ENCODE peak calls at places on chromosomes 3 and 15, in five cellular contexts. C is CD8-positive, alpha-beta memory T cell; S is foreskin keratinocyte; Q is CD8-positive, alpha-beta T cell; A is hippocampal formation. Y is an unnamed sample.

GRCh38 chr3:177615015-177615414 is 417.7 kb upstream of the TBL1XR1 start:
- DNase-seq in C (no peak), S (peak; percentile 69), Q (no peak), A (peak; percentile 21), Y (no peak)

GRCh38 chr15:51647128-51647562 is 24.6 kb upstream of the DMXL2 start:
- DNase-seq in C (no peak), S (peak; percentile 65), Q (no peak), A (peak; percentile 39), Y (peak; percentile 98)

GRCh38 chr15:76939715-76940114 is 8.2 kb downstream of the RCN2 start:
- DNase-seq in C (no peak), S (no peak), Q (no peak), A (no peak), Y (no peak)

GRCh38 chr15:59313703-59314332 is 58.9 kb downstream of the MYO1E start:
- DNase-seq in C (no peak), S (peak; percentile 78), Q (no peak), A (no peak), Y (no peak)

GRCh38 chr3:194404365-194405140 is 5.5 kb upstream of the GP5 start:
- DNase-seq in C (peak; percentile 21), S (peak; percentile 30), Q (peak; percentile 37), A (no peak), Y (no peak)

GRCh38 chr3:49006591-49007067 is 562 bp upstream of the WDR6 start:
- DNase-seq in C (no peak), S (no peak), Q (peak; percentile 27), A (no peak), Y (no peak)

GRCh38 chr3:119352863-119353527 is 58.8 kb downstream of the ARHGAP31 start:
- DNase-seq in C (peak; percentile 23), S (peak; percentile 48), Q (no peak), A (no peak), Y (no peak)

GRCh38 chr15:72135719-72136118 is 17.5 kb downstream of the SENP8 start:
- DNase-seq in C (no peak), S (no peak), Q (no peak), A (no peak), Y (no peak)

GRCh38 chr3:124942613-124943012 is 8.1 kb upstream of the MUC13 start:
- DNase-seq in C (no peak), S (no peak), Q (no peak), A (no peak), Y (no peak)

GRCh38 chr15:52518972-52519371 is 9.7 kb downstream of the MYO5A start:
- DNase-seq in C (no peak), S (no peak), Q (no peak), A (no peak), Y (no peak)

GRCh38 chr3:41317718-41318117 is 118.4 kb downstream of the CTNNB1 start:
- DNase-seq in C (no peak), S (peak; percentile 22), Q (no peak), A (no peak), Y (no peak)

GRCh38 chr3:188881954-188882641 is 289.7 kb upstream of the TPRG1 start:
- DNase-seq in C (no peak), S (peak; percentile 82), Q (no peak), A (no peak), Y (no peak)

GRCh38 chr15:25347707-25348106 is 91.1 kb downstream of the UBE3A start:
- DNase-seq in C (no peak), S (no peak), Q (no peak), A (no peak), Y (no peak)

GRCh38 chr3:113157408-113157980 is 53.9 kb upstream of the BOC start:
- DNase-seq in C (no peak), S (no peak), Q (no peak), A (no peak), Y (no peak)

GRCh38 chr3:138417559-138417982 is 16.8 kb upstream of the ESYT3 start:
- DNase-seq in C (peak; percentile 17), S (peak; percentile 64), Q (peak; percentile 63), A (peak; percentile 62), Y (peak; percentile 64)

GRCh38 chr15:90037510-90037860 is 36.4 kb downstream of the ZNF710 start:
- DNase-seq in C (no peak), S (no peak), Q (no peak), A (no peak), Y (no peak)

GRCh38 chr3:13657660-13658435 is 108.9 kb downstream of the FBLN2 start:
- DNase-seq in C (peak; percentile 35), S (peak; percentile 29), Q (peak; percentile 68), A (peak; percentile 53), Y (no peak)

GRCh38 chr3:8972614-8973013 is 9.3 kb upstream of the RAD18 start:
- DNase-seq in C (no peak), S (peak; percentile 65), Q (no peak), A (no peak), Y (peak; percentile 64)

GRCh38 chr3:183215591-183216202 is 37.4 kb upstream of the B3GNT5 start:
- DNase-seq in C (no peak), S (no peak), Q (no peak), A (no peak), Y (no peak)

GRCh38 chr3:155428558-155428957 is 135.1 kb upstream of the STRIT1 start:
- DNase-seq in C (no peak), S (peak; percentile 67), Q (no peak), A (no peak), Y (no peak)

GRCh38 chr15:80031841-80032240 is 27.6 kb upstream of the ZFAND6 start:
- DNase-seq in C (no peak), S (peak; percentile 43), Q (no peak), A (no peak), Y (no peak)

GRCh38 chr15:93997071-93997658 is 234.2 kb upstream of the MCTP2 start:
- DNase-seq in C (no peak), S (no peak), Q (no peak), A (no peak), Y (no peak)

GRCh38 chr15:48333553-48333952 is 2.3 kb downstream of the DUT start:
- DNase-seq in C (no peak), S (no peak), Q (no peak), A (no peak), Y (no peak)